ENCODE peak calls at places on chromosome 2, in ten cellular contexts. One of them, this sample, is unnamed.

GRCh38 chr2:239224249-239224605 is 176.6 kb downstream of the HDAC4 start:
- DNase-seq in HuH-7.5: no peak
- DNase-seq in adipocyte: no peak
- DNase-seq in Right ventricle myocardium inferior: no peak
- DNase-seq in upper lobe of right lung: no peak
- DNase-seq in fibroblast of the aortic adventitia: no peak
- DNase-seq in dermis microvascular lymphatic vessel endothelial cell: no peak
- DNase-seq in central memory CD4-positive, alpha-beta T cell: no peak
- DNase-seq in kidney tubule cell: no peak
- DNase-seq in NCI-H460: no peak
- DNase-seq in this sample: no peak

GRCh38 chr2:223012291-223012690 is 39.7 kb upstream of the KCNE4 start:
- DNase-seq in HuH-7.5: no peak
- DNase-seq in adipocyte: no peak
- DNase-seq in Right ventricle myocardium inferior: no peak
- DNase-seq in upper lobe of right lung: no peak
- DNase-seq in fibroblast of the aortic adventitia: no peak
- DNase-seq in dermis microvascular lymphatic vessel endothelial cell: no peak
- DNase-seq in central memory CD4-positive, alpha-beta T cell: no peak
- DNase-seq in kidney tubule cell: no peak
- DNase-seq in NCI-H460: no peak
- DNase-seq in this sample: no peak

GRCh38 chr2:149629003-149629402 is 41.4 kb upstream of the MMADHC start:
- DNase-seq in HuH-7.5: no peak
- DNase-seq in adipocyte: no peak
- DNase-seq in Right ventricle myocardium inferior: no peak
- DNase-seq in upper lobe of right lung: no peak
- DNase-seq in fibroblast of the aortic adventitia: peak; percentile 34
- DNase-seq in dermis microvascular lymphatic vessel endothelial cell: no peak
- DNase-seq in central memory CD4-positive, alpha-beta T cell: no peak
- DNase-seq in kidney tubule cell: no peak
- DNase-seq in NCI-H460: no peak
- DNase-seq in this sample: no peak

GRCh38 chr2:120508581-120509041 is 162.7 kb downstream of the INHBB start:
- DNase-seq in HuH-7.5: no peak
- DNase-seq in adipocyte: no peak
- DNase-seq in Right ventricle myocardium inferior: peak; percentile 64
- DNase-seq in upper lobe of right lung: no peak
- DNase-seq in fibroblast of the aortic adventitia: peak; percentile 81
- DNase-seq in dermis microvascular lymphatic vessel endothelial cell: no peak
- DNase-seq in central memory CD4-positive, alpha-beta T cell: no peak
- DNase-seq in kidney tubule cell: no peak
- DNase-seq in NCI-H460: no peak
- DNase-seq in this sample: no peak

GRCh38 chr2:57549642-57550102 is 496.9 kb upstream of the VRK2 start:
- DNase-seq in HuH-7.5: no peak
- DNase-seq in adipocyte: peak; percentile 45
- DNase-seq in Right ventricle myocardium inferior: no peak
- DNase-seq in upper lobe of right lung: no peak
- DNase-seq in fibroblast of the aortic adventitia: no peak
- DNase-seq in dermis microvascular lymphatic vessel endothelial cell: no peak
- DNase-seq in central memory CD4-positive, alpha-beta T cell: no peak
- DNase-seq in kidney tubule cell: peak; percentile 36
- DNase-seq in NCI-H460: peak; percentile 5
- DNase-seq in this sample: peak; percentile 34

GRCh38 chr2:105815401-105815800 is 70.7 kb downstream of the NCK2 start:
- DNase-seq in HuH-7.5: no peak
- DNase-seq in adipocyte: no peak
- DNase-seq in Right ventricle myocardium inferior: no peak
- DNase-seq in upper lobe of right lung: no peak
- DNase-seq in fibroblast of the aortic adventitia: no peak
- DNase-seq in dermis microvascular lymphatic vessel endothelial cell: no peak
- DNase-seq in central memory CD4-positive, alpha-beta T cell: no peak
- DNase-seq in kidney tubule cell: no peak
- DNase-seq in NCI-H460: no peak
- DNase-seq in this sample: no peak

GRCh38 chr2:219486424-219486959 is 12.2 kb upstream of the GMPPA start:
- DNase-seq in HuH-7.5: no peak
- DNase-seq in adipocyte: no peak
- DNase-seq in Right ventricle myocardium inferior: peak; percentile 55
- DNase-seq in upper lobe of right lung: no peak
- DNase-seq in fibroblast of the aortic adventitia: no peak
- DNase-seq in dermis microvascular lymphatic vessel endothelial cell: no peak
- DNase-seq in central memory CD4-positive, alpha-beta T cell: no peak
- DNase-seq in kidney tubule cell: no peak
- DNase-seq in NCI-H460: no peak
- DNase-seq in this sample: no peak

GRCh38 chr2:118981627-118982026 is 39.6 kb downstream of the MARCO start:
- DNase-seq in HuH-7.5: no peak
- DNase-seq in adipocyte: no peak
- DNase-seq in Right ventricle myocardium inferior: no peak
- DNase-seq in upper lobe of right lung: no peak
- DNase-seq in fibroblast of the aortic adventitia: no peak
- DNase-seq in dermis microvascular lymphatic vessel endothelial cell: no peak
- DNase-seq in central memory CD4-positive, alpha-beta T cell: no peak
- DNase-seq in kidney tubule cell: no peak
- DNase-seq in NCI-H460: no peak
- DNase-seq in this sample: no peak

GRCh38 chr2:37623409-37623808 is 48.0 kb downstream of the CDC42EP3 start:
- DNase-seq in HuH-7.5: no peak
- DNase-seq in adipocyte: no peak
- DNase-seq in Right ventricle myocardium inferior: no peak
- DNase-seq in upper lobe of right lung: no peak
- DNase-seq in fibroblast of the aortic adventitia: no peak
- DNase-seq in dermis microvascular lymphatic vessel endothelial cell: no peak
- DNase-seq in central memory CD4-positive, alpha-beta T cell: no peak
- DNase-seq in kidney tubule cell: no peak
- DNase-seq in NCI-H460: no peak
- DNase-seq in this sample: no peak

GRCh38 chr2:202490479-202490878 is 114.4 kb downstream of the BMPR2 start:
- DNase-seq in HuH-7.5: no peak
- DNase-seq in adipocyte: no peak
- DNase-seq in Right ventricle myocardium inferior: no peak
- DNase-seq in upper lobe of right lung: no peak
- DNase-seq in fibroblast of the aortic adventitia: no peak
- DNase-seq in dermis microvascular lymphatic vessel endothelial cell: no peak
- DNase-seq in central memory CD4-positive, alpha-beta T cell: no peak
- DNase-seq in kidney tubule cell: no peak
- DNase-seq in NCI-H460: no peak
- DNase-seq in this sample: no peak